ENCODE peak calls at places on chromosomes 5 and 9, in five cellular contexts. T is PC-3, B is GM23338, O is hepatocyte, E is HCT116. I is an unnamed sample.

GRCh38 chr9:131812116-131812790 is 72.4 kb upstream of the RAPGEF1 start:
- DNase-seq in B (no peak), T (no peak), E (no peak), O (no peak), I (no peak)

GRCh38 chr5:67093259-67093658 is 103.3 kb downstream of the CD180 start:
- DNase-seq in E (no peak), B (no peak), T (no peak), O (no peak), I (no peak)

GRCh38 chr5:14467251-14467650 is 114.3 kb upstream of the OTULINL start:
- DNase-seq in E (no peak), T (peak), B (no peak), O (no peak), I (no peak)

GRCh38 chr9:131773911-131774379 is 34.1 kb upstream of the RAPGEF1 start:
- DNase-seq in E (no peak), O (peak), B (peak), T (peak), I (peak)

GRCh38 chr9:126113176-126113575 is 213.5 kb upstream of the MVB12B start:
- DNase-seq in E (no peak), T (no peak), O (no peak), B (no peak), I (no peak)

GRCh38 chr5:173497685-173498084 is 118.8 kb downstream of the BOD1 start:
- DNase-seq in E (no peak), O (no peak), B (no peak), T (no peak), I (no peak)

GRCh38 chr5:8478308-8478707 is 609.4 kb downstream of the MTRR start:
- DNase-seq in O (no peak), B (no peak), E (no peak), T (no peak), I (no peak)

GRCh38 chr9:132787748-132788159 is 90.3 kb downstream of the AK8 start:
- DNase-seq in O (no peak), B (no peak), E (no peak), T (no peak), I (no peak)

GRCh38 chr9:130137870-130138653 is 34.1 kb upstream of the NCS1 start:
- DNase-seq in B (peak), O (peak), E (no peak), T (no peak), I (peak)

GRCh38 chr9:129059796-129060785 is 20.8 kb upstream of the DOLPP1 start:
- DNase-seq in B (no peak), T (no peak), O (no peak), E (no peak), I (no peak)

GRCh38 chr5:180492226-180492903 is 1.8 kb upstream of the CNOT6 start:
- DNase-seq in E (no peak), O (no peak), T (no peak), B (no peak), I (no peak)

GRCh38 chr5:26700759-26701384 is 337.5 kb downstream of the CDH9 start:
- DNase-seq in T (peak), E (no peak), B (peak), O (peak), I (peak)

DNA sequence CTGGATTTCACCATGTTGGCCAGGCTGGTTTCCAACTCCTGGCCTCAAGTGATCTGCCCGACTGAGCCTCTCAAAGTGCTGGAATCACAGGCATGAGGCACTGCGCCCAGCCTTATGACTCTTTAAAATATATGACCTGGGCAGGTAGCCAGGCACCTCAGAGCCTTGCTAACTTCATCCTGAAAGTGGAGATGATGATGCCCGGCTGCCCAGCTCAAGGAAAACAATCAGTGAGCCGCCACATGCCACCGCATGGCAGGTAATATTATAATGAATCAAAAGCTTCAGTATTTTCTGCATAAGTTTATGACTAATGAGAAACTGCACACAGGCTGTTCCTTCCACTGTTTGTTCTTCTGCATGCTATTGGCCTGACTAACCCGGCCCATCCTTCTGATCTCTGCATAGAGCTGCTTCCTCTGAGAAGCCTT is 30.4 kb upstream of the DMRT1 start:
- DNase-seq in B (no peak), T (peak), O (no peak), E (no peak), I (no peak)
- TF ChIP-seq EZH2phosphoT487 in B (no peak), T (no peak), O (no peak), E (no peak), I (no peak)

DNA sequence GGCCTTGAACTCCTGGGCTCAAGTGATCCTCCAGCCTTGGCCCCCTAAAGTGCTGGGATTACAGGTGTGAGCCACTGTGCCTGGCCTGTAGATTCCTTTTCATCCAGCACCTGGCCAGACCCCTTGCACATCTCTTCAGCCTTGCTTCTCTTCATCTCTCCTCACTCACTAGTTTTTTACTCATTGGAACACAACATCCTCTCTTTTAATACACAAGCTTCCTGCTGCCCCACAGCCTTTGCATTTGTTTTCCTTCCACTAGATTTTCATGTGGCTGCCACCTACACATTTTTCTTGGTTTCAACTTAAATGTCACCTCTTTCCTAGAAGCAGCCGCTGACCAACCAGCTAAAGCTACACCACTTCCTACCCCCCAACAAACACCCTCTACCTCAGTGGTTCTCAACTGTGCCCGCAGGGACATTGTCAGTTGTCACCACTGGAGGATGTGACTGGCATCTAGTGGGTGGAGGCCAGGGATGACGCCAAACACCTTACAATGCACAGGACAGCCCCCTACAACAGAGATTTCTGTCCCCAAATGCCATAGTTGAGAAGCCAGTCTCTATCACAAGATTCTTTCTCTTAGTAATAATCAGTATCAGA is 33.7 kb downstream of the HAVCR1 start:
- DNase-seq in T (no peak), B (no peak), O (no peak), E (no peak), I (no peak)
- TF ChIP-seq CTCF in T (no peak), B (no peak), O (no peak), E (no peak), I (no peak)

DNA sequence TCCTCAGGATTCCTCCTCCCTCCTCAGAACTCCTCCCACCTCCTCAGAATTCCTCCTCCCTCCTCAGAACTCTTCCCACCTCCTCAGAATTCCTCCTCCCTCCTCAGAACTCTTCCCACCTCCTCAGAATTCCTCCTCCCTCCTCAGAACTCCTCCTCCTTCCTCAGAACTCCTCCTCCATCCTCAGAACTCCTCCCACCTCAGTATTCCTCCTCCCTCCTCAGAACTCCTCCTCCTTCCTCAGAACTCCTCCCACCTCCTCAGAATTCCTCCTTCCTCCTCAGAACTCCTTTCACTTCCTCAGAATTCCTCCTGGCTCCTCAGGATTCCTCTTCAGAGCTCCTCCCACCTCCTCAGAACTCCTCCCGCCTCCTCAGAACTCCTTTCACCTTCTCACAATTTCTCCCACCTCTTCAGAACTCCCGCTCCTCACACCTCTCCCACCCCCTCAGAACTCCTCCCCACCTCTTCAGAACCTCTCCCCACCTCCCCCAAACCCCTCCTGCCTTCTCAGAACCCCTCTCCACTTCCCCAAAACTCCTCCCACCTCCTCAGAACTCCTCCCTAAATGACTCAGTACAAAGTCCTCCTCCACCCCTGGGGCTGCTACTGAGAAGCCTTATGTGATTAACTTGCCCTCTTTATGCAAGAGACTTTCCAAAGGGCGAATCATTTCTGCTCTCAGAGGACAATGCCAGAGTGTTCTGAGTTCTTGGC is 23.2 kb downstream of the SLC46A2 start:
- DNase-seq in E (peak), B (peak), T (peak), O (peak), I (peak)
- TF ChIP-seq EZH2phosphoT487 in E (no peak), B (no peak), T (no peak), O (no peak), I (no peak)

GRCh38 chr5:133460172-133460758 is 152.1 kb downstream of the FSTL4 start:
- DNase-seq in T (peak), O (no peak), E (peak), B (peak), I (peak)
- TF ChIP-seq CTCF in T (peak), O (peak), E (peak), B (peak), I (peak)

GRCh38 chr5:168943999-168944398 is 356.9 kb downstream of the SLIT3 start:
- DNase-seq in B (no peak), E (no peak), T (no peak), O (no peak), I (peak)

GRCh38 chr5:168943485-168943884 is 357.5 kb downstream of the SLIT3 start:
- DNase-seq in O (no peak), E (no peak), B (no peak), T (no peak), I (no peak)

GRCh38 chr5:168948746-168949145 is 352.2 kb downstream of the SLIT3 start:
- DNase-seq in B (no peak), T (peak), O (no peak), E (no peak), I (no peak)

GRCh38 chr5:168947212-168947868 is 353.6 kb downstream of the SLIT3 start:
- DNase-seq in O (peak), T (peak), B (peak), E (no peak), I (peak)

GRCh38 chr5:168946363-168946762 is 354.6 kb downstream of the SLIT3 start:
- DNase-seq in E (no peak), O (no peak), B (peak), T (peak), I (peak)
- TF ChIP-seq EZH2phosphoT487 in E (no peak), O (no peak), B (no peak), T (no peak), I (no peak)

GRCh38 chr9:2367970-2368369 is 253.6 kb upstream of the VLDLR start:
- DNase-seq in E (no peak), T (no peak), O (no peak), B (no peak), I (no peak)
- TF ChIP-seq CTCF in E (peak), T (peak), O (no peak), B (peak), I (peak)